ENCODE peak calls at places on chromosomes 5 and 9, in nine cellular contexts. E, I, H, T, M, R, P, N and F are unnamed samples.

GRCh38 chr5:81718300-81718699 is 32.6 kb downstream of the SSBP2 start:
- DNase-seq in M (no peak), E (no peak), P (no peak), T (no peak), R (no peak), I (no peak), H (no peak), N (no peak), F (no peak)

GRCh38 chr5:171520300-171521170 is 101.1 kb downstream of the FGF18 start:
- DNase-seq in N (no peak), T (peak), H (no peak), I (no peak), M (no peak), E (no peak), P (no peak), R (no peak), F (peak)

GRCh38 chr5:120326651-120327050 is 137.4 kb upstream of the PRR16 start:
- DNase-seq in E (no peak), H (no peak), P (no peak), T (no peak), N (no peak), R (no peak), M (no peak), I (no peak), F (no peak)

GRCh38 chr5:9557696-9558095 is 11.8 kb upstream of the SEMA5A start:
- DNase-seq in N (peak), H (no peak), R (no peak), P (no peak), E (no peak), M (no peak), I (no peak), T (no peak), F (peak)

GRCh38 chr9:106588601-106589000 is 274.4 kb upstream of the ZNF462 start:
- DNase-seq in I (no peak), T (no peak), N (no peak), P (no peak), E (no peak), M (peak), H (no peak), R (no peak), F (peak)

GRCh38 chr5:153744751-153745150 is 254.3 kb downstream of the GRIA1 start:
- DNase-seq in I (no peak), H (no peak), N (no peak), T (no peak), M (no peak), P (no peak), R (no peak), E (no peak), F (no peak)

GRCh38 chr5:123093279-123094226 is 4.5 kb downstream of the PRDM6 start:
- DNase-seq in M (no peak), T (peak), P (no peak), I (no peak), N (no peak), H (no peak), R (no peak), E (no peak), F (no peak)

GRCh38 chr5:30650311-30650710 is 543.2 kb upstream of the CDH6 start:
- DNase-seq in H (no peak), R (no peak), T (peak), N (no peak), M (peak), P (no peak), E (no peak), I (no peak), F (no peak)

GRCh38 chr5:150514708-150515211 is 6.8 kb downstream of the NDST1 start:
- DNase-seq in I (peak), T (no peak), R (no peak), N (no peak), P (no peak), M (no peak), H (no peak), E (no peak), F (peak)

GRCh38 chr9:37449877-37450632 is 15.2 kb downstream of the ZBTB5 start:
- DNase-seq in N (no peak), I (no peak), R (no peak), H (no peak), T (no peak), M (peak), E (no peak), P (no peak), F (no peak)

GRCh38 chr9:34688329-34689161 is 2.5 kb downstream of the CCL19 start:
- DNase-seq in N (no peak), M (no peak), E (no peak), P (no peak), T (no peak), H (no peak), I (no peak), R (no peak), F (no peak)

GRCh38 chr9:113888361-113888760 is 12.3 kb downstream of the ZNF618 start:
- DNase-seq in P (no peak), N (no peak), E (no peak), R (no peak), H (no peak), I (peak), M (no peak), T (no peak), F (no peak)

GRCh38 chr5:177432143-177432904 is 5.8 kb downstream of the GRK6 start:
- DNase-seq in I (no peak), M (no peak), N (no peak), R (no peak), T (no peak), E (no peak), P (no peak), H (no peak), F (no peak)

GRCh38 chr5:142845402-142845901 is 75.3 kb downstream of the ARHGAP26 start:
- DNase-seq in R (no peak), H (peak), T (no peak), M (no peak), E (no peak), I (no peak), N (no peak), P (no peak), F (no peak)

GRCh38 chr5:132635873-132636272 is 22.1 kb upstream of the IL13 start:
- DNase-seq in H (no peak), T (no peak), R (no peak), I (no peak), N (no peak), E (no peak), P (no peak), M (no peak), F (no peak)

GRCh38 chr9:31820426-31820825 is 564.0 kb upstream of the ACO1 start:
- DNase-seq in H (no peak), T (no peak), I (no peak), E (no peak), M (no peak), N (no peak), P (no peak), R (no peak), F (no peak)

GRCh38 chr5:72018158-72018803 is 89.0 kb upstream of the MAP1B start:
- DNase-seq in H (peak), R (no peak), N (peak), M (peak), E (no peak), P (peak), T (peak), I (peak), F (peak)

GRCh38 chr9:122904466-122904822 is 715 bp downstream of the RC3H2 start:
- DNase-seq in E (peak), M (peak), R (peak), P (peak), T (peak), H (peak), I (peak), N (peak), F (peak)

GRCh38 chr9:135214054-135214640 is 126.7 kb downstream of the OLFM1 start:
- DNase-seq in H (no peak), I (no peak), E (no peak), T (peak), M (no peak), P (no peak), N (no peak), R (no peak), F (no peak)

GRCh38 chr5:115455241-115455640 is 89.3 kb downstream of the FEM1C start:
- DNase-seq in M (peak), N (peak), T (no peak), H (peak), P (peak), E (no peak), R (no peak), I (no peak), F (peak)

GRCh38 chr9:130470269-130470668 is 25.5 kb downstream of the ASS1 start:
- DNase-seq in I (no peak), P (no peak), M (no peak), R (no peak), E (no peak), N (no peak), T (no peak), H (no peak), F (no peak)

GRCh38 chr5:3155717-3156116 is 404.2 kb upstream of the IRX2 start:
- DNase-seq in P (no peak), M (no peak), N (no peak), T (no peak), R (no peak), E (no peak), H (no peak), I (no peak), F (no peak)

GRCh38 chr9:111610149-111610548 is 10.7 kb upstream of the PTGR1 start:
- DNase-seq in R (no peak), I (no peak), E (no peak), T (no peak), M (no peak), H (no peak), N (no peak), P (no peak), F (no peak)

GRCh38 chr5:72205431-72206009 is 98.2 kb downstream of the MAP1B start:
- DNase-seq in T (no peak), I (no peak), R (no peak), N (no peak), E (no peak), M (no peak), H (no peak), P (no peak), F (peak)

GRCh38 chr5:69493235-69493925 is 790 bp downstream of the OCLN start:
- DNase-seq in H (peak), R (peak), I (peak), E (peak), P (no peak), T (peak), M (peak), N (peak), F (peak)

GRCh38 chr9:18498947-18499585 is 25.1 kb downstream of the ADAMTSL1 start:
- DNase-seq in I (no peak), R (no peak), P (no peak), M (no peak), E (no peak), T (no peak), H (no peak), N (no peak), F (no peak)

GRCh38 chr9:116336133-116336862 is 182.7 kb downstream of the PAPPA start:
- DNase-seq in T (no peak), H (peak), R (no peak), P (no peak), N (no peak), M (no peak), I (no peak), E (no peak), F (peak)

GRCh38 chr9:115630126-115630840 is 512.3 kb upstream of the TNC start:
- DNase-seq in P (no peak), I (no peak), N (no peak), R (no peak), T (no peak), H (no peak), E (no peak), M (no peak), F (no peak)

GRCh38 chr9:128470560-128470959 is 14.8 kb downstream of the ODF2 start:
- DNase-seq in M (peak), I (no peak), E (no peak), H (peak), N (no peak), R (no peak), P (peak), T (no peak), F (peak)

GRCh38 chr9:96135071-96135825 is 166.7 kb downstream of the HSD17B3 start:
- DNase-seq in E (no peak), M (no peak), H (no peak), N (no peak), R (no peak), T (no peak), P (no peak), I (no peak), F (peak)

GRCh38 chr5:145903862-145904261 is 31.0 kb upstream of the GRXCR2 start:
- DNase-seq in N (no peak), H (no peak), I (no peak), P (no peak), E (no peak), R (no peak), T (no peak), M (no peak), F (peak)

GRCh38 chr9:6218099-6218502 is 2.5 kb downstream of the IL33 start:
- DNase-seq in R (no peak), T (no peak), H (no peak), I (peak), E (no peak), N (no peak), P (no peak), M (peak), F (peak)

GRCh38 chr5:154478224-154478565 is at the start of gene HAND1:
- DNase-seq in P (no peak), I (no peak), N (peak), H (no peak), M (peak), T (peak), R (no peak), E (peak), F (no peak)

GRCh38 chr9:89884356-89885083 is 279.7 kb downstream of the GADD45G start:
- DNase-seq in T (no peak), E (no peak), N (no peak), R (no peak), I (peak), H (no peak), M (no peak), P (no peak), F (no peak)

GRCh38 chr9:69255591-69255990 is 69.4 kb upstream of the ENTREP1 start:
- DNase-seq in H (no peak), I (no peak), E (no peak), N (no peak), M (no peak), T (no peak), P (no peak), R (no peak), F (no peak)

GRCh38 chr9:72524820-72525539 is 3.6 kb downstream of the TMC1 start:
- DNase-seq in I (peak), T (peak), P (no peak), R (no peak), N (peak), M (no peak), E (no peak), H (peak), F (peak)

GRCh38 chr5:145856285-145856818 is 16.5 kb downstream of the GRXCR2 start:
- DNase-seq in N (peak), H (no peak), P (peak), M (no peak), R (no peak), T (peak), E (no peak), I (peak), F (peak)

GRCh38 chr5:135243194-135244191 is 155.5 kb downstream of the MACROH2A1 start:
- DNase-seq in H (no peak), I (peak), M (no peak), E (no peak), T (no peak), P (peak), N (no peak), R (no peak), F (no peak)